ENCODE peak calls at places on chromosomes 6 and 20, in seven cellular contexts. L, T, Q, K, Z, O and A are unnamed samples.
A peak's percentile ranks its signal among the peaks of the same experiment; 100 is the strongest.

GRCh38 chr6:159461998-159462397 is 231.0 kb downstream of the SOD2 start:
- DNase-seq in L (no peak), Q (no peak), K (no peak), O (no peak), Z (no peak), T (no peak), A (no peak)

GRCh38 chr6:38871745-38872568 is 156.8 kb downstream of the DNAH8 start:
- DNase-seq in Z (peak; percentile 66), T (peak; percentile 67), K (peak; percentile 47), O (peak; percentile 17), Q (peak; percentile 55), L (peak; percentile 45), A (peak; percentile 73)

GRCh38 chr20:40006168-40006860 is 682.7 kb downstream of the MAFB start:
- DNase-seq in K (no peak), Z (no peak), O (no peak), T (no peak), Q (no peak), L (no peak), A (no peak)

GRCh38 chr6:83707829-83708545 is 914 bp downstream of the SNAP91 start:
- DNase-seq in Z (no peak), L (no peak), K (no peak), O (no peak), Q (no peak), T (peak; percentile 1), A (no peak)

GRCh38 chr6:45677381-45677992 is 299.8 kb upstream of the SUPT3H start:
- DNase-seq in O (peak; percentile 24), Q (no peak), Z (no peak), K (no peak), T (peak; percentile 70), L (no peak), A (peak; percentile 53)

GRCh38 chr20:32495217-32495565 is 89.9 kb downstream of the NOL4L start:
- DNase-seq in Z (no peak), L (no peak), O (no peak), T (peak; percentile 49), K (no peak), Q (no peak), A (no peak)

GRCh38 chr6:154937306-154938244 is 57.5 kb upstream of the TIAM2 start:
- DNase-seq in O (no peak), Q (no peak), L (no peak), T (no peak), K (no peak), Z (no peak), A (peak; percentile 56)

GRCh38 chr20:2509794-2510193 is 1.1 kb upstream of the ZNF343 start:
- DNase-seq in Z (no peak), Q (no peak), L (no peak), T (no peak), K (no peak), O (no peak), A (no peak)

GRCh38 chr6:84492246-84493135 is 265.0 kb upstream of the CEP162 start:
- DNase-seq in T (peak; percentile 15), K (no peak), Z (no peak), O (no peak), Q (no peak), L (no peak), A (no peak)

GRCh38 chr20:37364927-37365272 is 19.0 kb downstream of the SRC start:
- DNase-seq in K (no peak), Q (no peak), T (no peak), O (no peak), L (no peak), Z (no peak), A (no peak)

GRCh38 chr6:35381132-35381531 is 38.8 kb downstream of the PPARD start:
- DNase-seq in Z (no peak), K (no peak), Q (no peak), O (no peak), L (no peak), T (no peak), A (peak; percentile 38)

GRCh38 chr6:29529956-29530355 is 29.6 kb downstream of the UBD start:
- DNase-seq in K (no peak), Z (no peak), L (no peak), Q (no peak), O (no peak), T (no peak), A (no peak)

GRCh38 chr20:3660262-3661059 is 2.7 kb downstream of the GFRA4 start:
- DNase-seq in K (peak; percentile 41), Q (peak; percentile 30), Z (peak; percentile 1), O (no peak), L (no peak), T (no peak), A (no peak)

GRCh38 chr6:121780325-121781313 is 345.2 kb downstream of the GJA1 start:
- DNase-seq in Q (peak; percentile 55), K (no peak), O (peak; percentile 74), T (peak; percentile 96), Z (peak; percentile 17), L (no peak), A (peak; percentile 89)

GRCh38 chr20:5033566-5033965 is 32.3 kb upstream of the SLC23A2 start:
- DNase-seq in Z (no peak), L (peak; percentile 13), O (no peak), T (peak; percentile 54), K (no peak), Q (no peak), A (peak; percentile 72)

GRCh38 chr6:16401868-16402267 is 163.5 kb downstream of the GMPR start:
- DNase-seq in T (peak; percentile 20), Z (no peak), Q (no peak), L (no peak), O (no peak), K (no peak), A (peak; percentile 17)

GRCh38 chr20:41632896-41633295 is 14.7 kb upstream of the CHD6 start:
- DNase-seq in K (no peak), L (no peak), Z (no peak), O (no peak), T (peak; percentile 65), Q (no peak), A (no peak)

GRCh38 chr6:159012201-159012600 is 12.2 kb upstream of the RSPH3 start:
- DNase-seq in K (no peak), Z (no peak), Q (no peak), O (no peak), L (no peak), T (peak; percentile 46), A (no peak)

GRCh38 chr6:117480651-117481050 is 1.8 kb upstream of the DCBLD1 start:
- DNase-seq in Z (no peak), K (no peak), Q (no peak), O (no peak), T (no peak), L (no peak), A (no peak)

GRCh38 chr20:47786763-47787107 is 1.5 kb upstream of the SULF2 start:
- DNase-seq in Z (no peak), T (no peak), O (no peak), L (no peak), Q (no peak), K (no peak), A (no peak)

GRCh38 chr20:47791084-47791599 is 5.9 kb upstream of the SULF2 start:
- DNase-seq in L (no peak), Z (no peak), O (no peak), Q (no peak), K (no peak), T (no peak), A (peak; percentile 1)

GRCh38 chr20:47788741-47789080 is 3.4 kb upstream of the SULF2 start:
- DNase-seq in L (no peak), Q (no peak), Z (no peak), O (no peak), T (no peak), K (no peak), A (no peak)

GRCh38 chr20:47790032-47790965 is 5.0 kb upstream of the SULF2 start:
- DNase-seq in Q (no peak), L (no peak), T (peak; percentile 96), O (no peak), K (no peak), Z (no peak), A (peak; percentile 88)

GRCh38 chr20:47789081-47789998 is 4.1 kb upstream of the SULF2 start:
- DNase-seq in T (peak; percentile 83), L (peak; percentile 68), O (no peak), K (no peak), Q (no peak), Z (no peak), A (peak; percentile 20)
- H3K4me3 ChIP-seq in T (no peak overlapping the region), L (no peak overlapping the region), O (no peak overlapping the region), K (no peak overlapping the region), Q (no peak overlapping the region), Z (no peak overlapping the region), A (no peak overlapping the region)

DNA sequence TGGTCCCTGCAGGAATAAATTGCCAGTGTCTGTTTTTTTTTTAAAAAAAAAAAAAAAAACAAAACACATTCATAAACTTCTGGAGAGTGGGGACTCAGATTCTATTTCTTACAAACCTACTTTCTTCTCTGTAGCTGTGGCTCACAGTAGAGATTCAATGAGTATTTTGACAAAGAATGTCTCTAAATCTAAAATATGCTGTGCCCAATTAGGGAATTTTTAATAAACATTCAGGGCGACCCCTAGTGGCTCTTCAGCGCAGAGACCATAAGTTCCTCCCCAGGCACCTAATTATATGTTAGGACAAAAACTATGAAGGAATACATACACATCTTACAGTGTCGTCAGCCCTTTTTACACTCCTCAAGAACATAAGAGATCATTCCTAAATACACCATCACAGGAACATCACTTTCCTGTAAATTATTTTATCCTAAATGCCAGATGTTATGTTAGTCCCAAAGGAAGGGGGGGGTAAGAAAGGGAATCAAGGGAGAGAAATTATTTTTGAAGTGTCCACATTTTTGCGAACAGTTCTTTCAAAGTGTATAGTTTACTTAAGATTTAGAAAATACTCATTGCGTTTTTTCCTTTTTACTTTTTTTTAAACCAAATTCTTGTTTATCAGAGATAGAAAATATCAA is 21.8 kb upstream of the NAA20 start:
- DNase-seq in O (peak; percentile 47), L (no peak), Q (no peak), T (peak; percentile 76), Z (no peak), K (no peak), A (peak; percentile 87)
- H3K4me1 ChIP-seq in O (peaks cover 92% of the 10 kb centered on the region), L (peaks cover 51% of the 10 kb centered on the region), Q (peaks cover 35% of the 10 kb centered on the region), T (peaks cover 42% of the 10 kb centered on the region), Z (peaks cover 60% of the 10 kb centered on the region), K (peaks cover 4% of the 10 kb centered on the region), A (peaks cover 60% of the 10 kb centered on the region)

GRCh38 chr6:125003070-125003469 is 40.8 kb downstream of the RNF217 start:
- DNase-seq in Q (no peak), K (no peak), L (no peak), T (no peak), O (no peak), Z (no peak), A (no peak)
- H3K4me3 ChIP-seq in Q (no peak overlapping the region), K (no peak overlapping the region), L (no peak overlapping the region), T (no peak overlapping the region), O (no peak overlapping the region), Z (no peak overlapping the region), A (no peak overlapping the region)

DNA sequence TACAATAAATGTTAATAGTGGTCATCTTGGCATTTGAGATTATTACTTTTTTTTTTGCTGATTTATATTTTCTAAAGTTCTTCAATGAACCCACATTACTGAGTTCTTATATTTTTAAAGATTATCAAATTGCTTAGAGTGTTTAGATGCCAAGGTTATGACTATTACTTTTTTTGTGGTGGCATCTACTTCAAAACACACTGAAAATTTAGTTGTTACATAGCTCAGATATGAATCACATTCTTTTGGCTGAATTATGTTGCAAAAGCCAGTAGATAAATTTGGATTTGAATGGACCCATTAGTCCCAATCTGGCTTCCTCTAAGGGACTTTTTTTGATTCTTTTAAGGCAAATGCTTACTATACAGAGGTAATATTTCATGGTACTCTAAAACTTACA is 8.9 kb downstream of the UTRN start:
- DNase-seq in K (no peak), Z (no peak), O (no peak), L (no peak), T (peak; percentile 87), Q (no peak), A (peak; percentile 85)
- H3K4me1 ChIP-seq in K (peaks cover 17% of the 10 kb centered on the region), Z (peaks cover 46% of the 10 kb centered on the region), O (peaks cover 47% of the 10 kb centered on the region), L (peaks cover 25% of the 10 kb centered on the region), T (peaks cover 17% of the 10 kb centered on the region), Q (peaks cover 30% of the 10 kb centered on the region), A (peaks cover 51% of the 10 kb centered on the region)

GRCh38 chr6:165616116-165616515 is 46.9 kb downstream of the PDE10A start:
- DNase-seq in L (no peak), Z (no peak), O (peak; percentile 67), K (no peak), T (peak; percentile 95), Q (no peak), A (no peak)
- H3K4me3 ChIP-seq in L (no peak overlapping the region), Z (no peak overlapping the region), O (no peak overlapping the region), K (no peak overlapping the region), T (no peak overlapping the region), Q (no peak overlapping the region), A (peak overlapping the region; percentile 81)